ENCODE peak calls at places on chromosomes 11 and 22, in four cellular contexts. X is CD8-positive, alpha-beta memory T cell; R is skeletal muscle cell; I is heart left ventricle. V is an unnamed sample.

GRCh38 chr11:121366970-121367369 is 74.4 kb downstream of the SC5D start:
- DNase-seq in R (no peak), I (no peak), X (no peak), V (peak)

GRCh38 chr11:128888034-128888985 is 2.8 kb upstream of the KCNJ5 start:
- DNase-seq in X (no peak), R (no peak), I (no peak), V (peak)

GRCh38 chr11:26947904-26948639 is 45.8 kb upstream of the FIBIN start:
- DNase-seq in X (no peak), I (no peak), R (peak), V (no peak)

GRCh38 chr11:117664897-117665296 is 132.1 kb downstream of the DSCAML1 start:
- DNase-seq in X (no peak), I (no peak), R (no peak), V (no peak)

GRCh38 chr11:107218123-107219084 is 200.1 kb upstream of the GUCY1A2 start:
- DNase-seq in X (no peak), I (no peak), R (no peak), V (no peak)

GRCh38 chr11:21933095-21933494 is 259.8 kb upstream of the ANO5 start:
- DNase-seq in I (no peak), X (no peak), R (no peak), V (no peak)

GRCh38 chr11:95066721-95067041 is at the start of gene SRSF8:
- DNase-seq in X (no peak), R (no peak), I (no peak), V (no peak)

GRCh38 chr11:66100272-66101037 is 30.4 kb downstream of the PACS1 start:
- DNase-seq in X (peak), I (peak), R (no peak), V (no peak)

GRCh38 chr11:65887723-65888162 is 528 bp downstream of the FIBP start:
- DNase-seq in I (no peak), R (no peak), X (no peak), V (no peak)

GRCh38 chr11:132054822-132055221 is 684.4 kb downstream of the NTM start:
- DNase-seq in I (no peak), X (no peak), R (peak), V (no peak)

GRCh38 chr11:47899801-47900200 is 51.7 kb upstream of the NUP160 start:
- DNase-seq in X (peak), I (no peak), R (no peak), V (no peak)

GRCh38 chr11:57662893-57663292 is 5.0 kb upstream of the ZDHHC5 start:
- DNase-seq in R (no peak), I (no peak), X (no peak), V (no peak)

GRCh38 chr22:41411021-41411851 is 29.5 kb downstream of the TEF start:
- DNase-seq in X (no peak), I (peak), R (no peak), V (no peak)

GRCh38 chr11:10486161-10486840 is 31.2 kb downstream of the AMPD3 start:
- DNase-seq in X (no peak), I (no peak), R (no peak), V (no peak)

GRCh38 chr22:34800265-34800664 is 265.7 kb upstream of the ISX start:
- DNase-seq in I (no peak), R (peak), X (no peak), V (no peak)

GRCh38 chr11:73876424-73877300 is at the start of the genes COA4 and PAAF1:
- DNase-seq in X (peak), I (peak), R (peak), V (peak)

GRCh38 chr11:35295751-35296150 is 123.6 kb downstream of the SLC1A2 start:
- DNase-seq in X (no peak), I (no peak), R (no peak), V (no peak)

GRCh38 chr11:79244175-79244804 is 196.5 kb downstream of the TENM4 start:
- DNase-seq in R (peak), I (peak), X (no peak), V (peak)

GRCh38 chr11:123060265-123061000 is 1.5 kb downstream of the HSPA8 start:
- DNase-seq in I (no peak), X (no peak), R (no peak), V (no peak)

GRCh38 chr11:64665381-64665780 is 57.6 kb downstream of the NRXN2 start:
- DNase-seq in X (no peak), I (no peak), R (no peak), V (no peak)

GRCh38 chr11:65611028-65611757 is 2.8 kb downstream of the MAP3K11 start:
- DNase-seq in R (no peak), I (peak), X (no peak), V (no peak)

GRCh38 chr11:11998091-11998781 is 10.2 kb downstream of the DKK3 start:
- DNase-seq in I (no peak), R (peak), X (no peak), V (no peak)

GRCh38 chr11:79076526-79077115 is 364.2 kb downstream of the TENM4 start:
- DNase-seq in X (no peak), I (peak), R (no peak), V (peak)

GRCh38 chr11:57649826-57650738 is at the start of gene YPEL4:
- DNase-seq in R (peak), X (peak), I (no peak), V (no peak)

GRCh38 chr11:72349616-72350218 is 84.6 kb downstream of the CLPB start:
- DNase-seq in X (no peak), I (peak), R (no peak), V (peak)

GRCh38 chr11:45371251-45371749 is 85.2 kb upstream of the SYT13 start:
- DNase-seq in R (peak), X (peak), I (peak), V (peak)

GRCh38 chr11:86869966-86870570 is 69.7 kb downstream of the PRSS23 start:
- DNase-seq in I (peak), R (peak), X (no peak), V (peak)

GRCh38 chr22:22168941-22169867 is 75.4 kb upstream of the VPREB1 start:
- DNase-seq in X (no peak), R (no peak), I (no peak), V (no peak)

GRCh38 chr22:22167791-22168189 is 76.8 kb upstream of the VPREB1 start:
- DNase-seq in I (no peak), R (no peak), X (peak), V (no peak)

GRCh38 chr22:22166941-22167713 is 77.5 kb upstream of the VPREB1 start:
- DNase-seq in R (no peak), I (no peak), X (no peak), V (no peak)

GRCh38 chr22:22169923-22170322 is 74.7 kb upstream of the VPREB1 start:
- DNase-seq in X (no peak), R (no peak), I (no peak), V (no peak)

GRCh38 chr22:22168190-22168940 is 76.2 kb upstream of the VPREB1 start:
- DNase-seq in R (peak), I (no peak), X (no peak), V (no peak)
- H3K4me3 ChIP-seq in R (peak), I (no peak), X (peak), V (no peak)

GRCh38 chr22:50621948-50622722 is 5.8 kb downstream of the ARSA start:
- DNase-seq in I (no peak), R (no peak), X (peak), V (no peak)
- H3K4me3 ChIP-seq in I (peak), R (no peak), X (peak), V (no peak)

GRCh38 chr11:46514370-46514769 is 79.5 kb downstream of the AMBRA1 start:
- DNase-seq in R (no peak), I (no peak), X (no peak), V (no peak)
- H3K4me3 ChIP-seq in R (no peak), I (no peak), X (no peak), V (no peak)

GRCh38 chr22:31248138-31248745 is 36.1 kb downstream of the LIMK2 start:
- DNase-seq in I (peak), X (peak), R (peak), V (peak)

GRCh38 chr22:31247726-31248125 is 35.6 kb downstream of the LIMK2 start:
- DNase-seq in X (no peak), I (no peak), R (no peak), V (peak)

GRCh38 chr22:31248965-31249940 is 37.2 kb downstream of the LIMK2 start:
- DNase-seq in I (no peak), X (no peak), R (no peak), V (peak)

GRCh38 chr22:31253949-31254348 is 38.3 kb downstream of the PIK3IP1 start:
- DNase-seq in X (no peak), R (no peak), I (peak), V (peak)

GRCh38 chr22:31250740-31251330 is 38.7 kb downstream of the LIMK2 start:
- DNase-seq in I (no peak), X (no peak), R (no peak), V (no peak)
- H3K4me3 ChIP-seq in I (no peak), X (no peak), R (no peak), V (no peak)

GRCh38 chr11:90250970-90251369 is 28.1 kb upstream of the CHORDC1 start:
- DNase-seq in R (no peak), I (no peak), X (no peak), V (no peak)

GRCh38 chr11:90254065-90254464 is 31.2 kb upstream of the CHORDC1 start:
- DNase-seq in R (no peak), I (no peak), X (no peak), V (no peak)

GRCh38 chr11:90252053-90252452 is 29.2 kb upstream of the CHORDC1 start:
- DNase-seq in X (no peak), I (no peak), R (no peak), V (no peak)

GRCh38 chr11:90256404-90257157 is 33.7 kb upstream of the CHORDC1 start:
- DNase-seq in I (no peak), X (no peak), R (no peak), V (no peak)

GRCh38 chr11:90251599-90251998 is 28.8 kb upstream of the CHORDC1 start:
- DNase-seq in I (no peak), X (no peak), R (no peak), V (no peak)
- H3K4me3 ChIP-seq in I (no peak), X (no peak), R (no peak), V (no peak)

DNA sequence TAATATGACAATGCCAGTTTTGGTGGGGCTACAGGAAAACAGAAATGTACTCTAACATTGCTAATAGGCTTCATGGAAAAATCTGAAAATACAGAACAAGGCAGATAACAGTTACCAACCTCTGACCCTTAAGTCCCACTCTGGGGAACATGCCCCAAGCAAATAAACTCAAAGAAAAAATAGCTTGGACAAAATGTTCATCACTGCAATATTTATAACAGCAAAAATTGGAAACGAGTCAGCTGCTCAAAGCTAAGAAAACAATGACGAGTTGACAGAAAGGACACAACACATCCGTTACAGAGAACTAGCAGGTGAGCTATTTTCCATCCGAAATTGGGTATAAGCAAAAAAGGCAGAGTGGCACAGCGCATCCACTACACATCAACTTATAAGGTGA is 70.5 kb downstream of the PACSIN2 start:
- DNase-seq in R (no peak), X (no peak), I (no peak), V (no peak)
- H3K4me3 ChIP-seq in R (no peak), X (no peak), I (no peak), V (no peak)

GRCh38 chr22:31088233-31088986 is 7.3 kb downstream of the SMTN start:
- DNase-seq in X (no peak), I (no peak), R (no peak), V (no peak)

GRCh38 chr22:31085493-31085824 is 4.3 kb downstream of the SMTN start:
- DNase-seq in I (peak), X (no peak), R (no peak), V (no peak)

GRCh38 chr22:31087744-31088215 is 6.7 kb downstream of the SMTN start:
- DNase-seq in X (no peak), R (no peak), I (no peak), V (no peak)

GRCh38 chr22:31085928-31086327 is 4.8 kb downstream of the SMTN start:
- DNase-seq in I (no peak), X (no peak), R (no peak), V (no peak)

DNA sequence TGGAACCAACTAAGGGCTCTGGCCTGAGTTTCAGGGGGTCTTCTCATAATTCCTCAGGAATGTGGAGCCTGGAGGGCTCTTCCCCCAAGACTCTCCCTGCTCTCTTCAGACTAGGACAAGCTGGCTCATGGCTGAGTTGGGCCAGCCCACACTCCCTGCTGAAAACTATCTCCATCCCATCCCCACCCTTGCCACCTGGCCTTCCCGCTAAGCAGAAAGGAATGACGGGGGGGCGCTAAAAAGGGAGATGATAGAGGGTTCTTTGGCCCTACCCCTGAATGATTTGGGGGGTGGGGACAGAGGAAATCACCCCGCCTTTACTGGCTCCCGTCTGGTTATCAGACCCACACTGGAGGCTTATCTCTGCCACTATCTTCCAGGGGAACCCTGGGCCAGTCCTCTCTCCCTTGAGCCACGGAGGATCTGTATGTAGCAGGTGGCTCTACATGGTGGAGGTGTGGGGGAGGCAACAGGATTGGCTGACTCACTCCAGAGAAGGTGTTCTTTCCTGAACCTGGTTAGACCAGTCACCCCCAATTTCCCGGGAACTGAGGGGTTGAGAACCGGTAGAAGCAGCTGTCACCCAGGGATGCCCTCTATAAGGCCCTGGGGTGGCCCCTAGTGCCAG is 5.7 kb downstream of the SMTN start:
- DNase-seq in R (no peak), I (no peak), X (no peak), V (no peak)
- H3K4me3 ChIP-seq in R (no peak), I (no peak), X (no peak), V (no peak)

GRCh38 chr11:60984616-60985015 is 13.1 kb downstream of the CD6 start:
- DNase-seq in X (no peak), I (no peak), R (no peak), V (no peak)
- H3K4me3 ChIP-seq in X (peak), I (no peak), R (no peak), V (no peak)

DNA sequence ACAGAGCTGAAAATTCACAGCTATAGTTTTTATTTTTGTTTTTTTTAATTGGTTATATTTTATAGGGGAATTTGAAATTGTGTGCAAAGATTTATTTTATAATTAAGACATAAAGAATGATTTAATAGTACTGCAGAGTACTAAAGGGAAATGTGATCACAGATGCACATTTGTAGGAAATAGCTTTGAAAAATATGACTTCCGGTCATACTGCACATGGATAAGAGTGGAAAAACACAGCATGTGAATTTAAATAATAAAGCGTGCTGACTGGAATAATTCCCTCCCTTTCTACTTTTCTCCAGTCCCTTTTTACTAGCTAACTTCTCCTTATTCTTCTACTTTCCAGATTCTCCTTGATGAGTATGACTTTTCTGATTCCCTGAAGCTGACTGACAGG is 238.3 kb upstream of the CTSC start:
- DNase-seq in R (no peak), I (no peak), X (no peak), V (no peak)
- H3K4me3 ChIP-seq in R (no peak), I (no peak), X (no peak), V (no peak)

DNA sequence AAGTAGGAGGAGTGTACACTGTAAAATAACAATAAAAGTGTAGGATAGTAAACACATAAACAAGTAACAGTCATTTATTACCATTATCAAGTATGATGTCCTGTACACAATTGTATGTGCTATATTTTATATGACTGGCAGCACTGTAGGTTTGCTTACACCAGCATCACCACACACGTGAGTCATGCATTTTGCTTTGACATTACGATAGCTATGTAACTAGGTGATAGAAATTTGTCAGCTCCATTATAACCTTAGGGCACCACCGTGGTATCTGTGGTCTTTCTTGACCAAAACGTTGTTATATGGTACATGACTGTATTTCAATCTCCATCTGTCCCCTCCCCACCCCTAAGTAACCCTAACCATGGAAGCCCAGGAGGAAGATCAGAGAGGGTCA is 1.1 kb downstream of the DNAL4 start:
- DNase-seq in I (no peak), R (no peak), X (no peak), V (no peak)
- H3K4me3 ChIP-seq in I (peak), R (peak), X (no peak), V (no peak)